ENCODE peak calls at places on chromosomes 6 and 20, in four cellular contexts. One of them, this sample, is unnamed.

GRCh38 chr20:62766716-62767115 is 29.6 kb upstream of the MRGBP start:
- DNase-seq in HepG2: no peak
- DNase-seq in GM12878: no peak
- DNase-seq in K562: no peak
- DNase-seq in this sample: no peak

GRCh38 chr20:36582322-36582721 is 8.9 kb downstream of the TGIF2 start:
- DNase-seq in HepG2: no peak
- DNase-seq in GM12878: no peak
- DNase-seq in K562: no peak
- DNase-seq in this sample: no peak

GRCh38 chr6:131954775-131955107 is 3.6 kb upstream of the CCN2 start:
- DNase-seq in HepG2: peak
- DNase-seq in GM12878: no peak
- DNase-seq in K562: no peak
- DNase-seq in this sample: peak

GRCh38 chr6:14375940-14376339 is 258.4 kb downstream of the CD83 start:
- DNase-seq in HepG2: no peak
- DNase-seq in GM12878: no peak
- DNase-seq in K562: no peak
- DNase-seq in this sample: no peak

GRCh38 chr6:26125015-26125690 is 37.9 kb downstream of the HFE start:
- DNase-seq in HepG2: no peak
- DNase-seq in GM12878: no peak
- DNase-seq in K562: no peak
- DNase-seq in this sample: no peak

GRCh38 chr20:64224344-64225165 is 31.0 kb upstream of the PCMTD2 start:
- DNase-seq in HepG2: no peak
- DNase-seq in GM12878: no peak
- DNase-seq in K562: no peak
- DNase-seq in this sample: no peak

GRCh38 chr6:14431375-14432330 is 314.1 kb downstream of the CD83 start:
- DNase-seq in HepG2: no peak
- DNase-seq in GM12878: no peak
- DNase-seq in K562: no peak
- DNase-seq in this sample: no peak

GRCh38 chr20:48919882-48920526 is 1.5 kb upstream of the ARFGEF2 start:
- DNase-seq in HepG2: peak
- DNase-seq in GM12878: no peak
- DNase-seq in K562: no peak
- DNase-seq in this sample: no peak

GRCh38 chr6:18412073-18412472 is 24.9 kb downstream of the RNF144B start:
- DNase-seq in HepG2: no peak
- DNase-seq in GM12878: no peak
- DNase-seq in K562: no peak
- DNase-seq in this sample: no peak

GRCh38 chr6:130365166-130366010 is 429 bp upstream of the TMEM200A start:
- DNase-seq in HepG2: peak
- DNase-seq in GM12878: no peak
- DNase-seq in K562: peak
- DNase-seq in this sample: peak

GRCh38 chr20:7722564-7722963 is 217.7 kb downstream of the HAO1 start:
- DNase-seq in HepG2: no peak
- DNase-seq in GM12878: no peak
- DNase-seq in K562: no peak
- DNase-seq in this sample: no peak

GRCh38 chr20:61810709-61811565 is 254.7 kb downstream of the TAF4 start:
- DNase-seq in HepG2: no peak
- DNase-seq in GM12878: no peak
- DNase-seq in K562: no peak
- DNase-seq in this sample: no peak

GRCh38 chr6:108736832-108737231 is 111.4 kb upstream of the ARMC2 start:
- DNase-seq in HepG2: peak
- DNase-seq in GM12878: no peak
- DNase-seq in K562: peak
- DNase-seq in this sample: no peak

GRCh38 chr6:121794630-121795029 is 359.2 kb downstream of the GJA1 start:
- DNase-seq in HepG2: no peak
- DNase-seq in GM12878: no peak
- DNase-seq in K562: no peak
- DNase-seq in this sample: no peak

GRCh38 chr6:157531169-157531985 is 150.4 kb downstream of the ZDHHC14 start:
- DNase-seq in HepG2: peak
- DNase-seq in GM12878: no peak
- DNase-seq in K562: no peak
- DNase-seq in this sample: no peak

GRCh38 chr6:21359926-21360325 is 233.6 kb upstream of the SOX4 start:
- DNase-seq in HepG2: no peak
- DNase-seq in GM12878: no peak
- DNase-seq in K562: no peak
- DNase-seq in this sample: no peak

GRCh38 chr6:46090115-46091079 is 39.4 kb upstream of the ENPP4 start:
- DNase-seq in HepG2: peak
- DNase-seq in GM12878: peak
- DNase-seq in K562: peak
- DNase-seq in this sample: peak

GRCh38 chr20:2254333-2254732 is 41.5 kb upstream of the TGM3 start:
- DNase-seq in HepG2: no peak
- DNase-seq in GM12878: no peak
- DNase-seq in K562: no peak
- DNase-seq in this sample: no peak

GRCh38 chr20:61260905-61261304 is 8.8 kb downstream of the CDH4 start:
- DNase-seq in HepG2: no peak
- DNase-seq in GM12878: no peak
- DNase-seq in K562: no peak
- DNase-seq in this sample: no peak

GRCh38 chr20:37145014-37145413 is 34.1 kb upstream of the RPN2 start:
- DNase-seq in HepG2: no peak
- DNase-seq in GM12878: no peak
- DNase-seq in K562: no peak
- DNase-seq in this sample: no peak

GRCh38 chr6:80179691-80180090 is 73.2 kb downstream of the BCKDHB start:
- DNase-seq in HepG2: no peak
- DNase-seq in GM12878: no peak
- DNase-seq in K562: no peak
- DNase-seq in this sample: no peak

GRCh38 chr6:113146878-113147277 is 710.3 kb upstream of the MARCKS start:
- DNase-seq in HepG2: no peak
- DNase-seq in GM12878: no peak
- DNase-seq in K562: no peak
- DNase-seq in this sample: no peak

GRCh38 chr20:768426-768978 is at the start of gene SLC52A3:
- DNase-seq in HepG2: peak
- DNase-seq in GM12878: no peak
- DNase-seq in K562: peak
- DNase-seq in this sample: peak

GRCh38 chr6:11618533-11618932 is 81.0 kb downstream of the TMEM170B start:
- DNase-seq in HepG2: no peak
- DNase-seq in GM12878: peak
- DNase-seq in K562: no peak
- DNase-seq in this sample: peak

GRCh38 chr6:2596222-2596621 is 154.5 kb downstream of the MYLK4 start:
- DNase-seq in HepG2: no peak
- DNase-seq in GM12878: no peak
- DNase-seq in K562: no peak
- DNase-seq in this sample: peak

GRCh38 chr6:133359256-133359655 is 118.1 kb downstream of the EYA4 start:
- DNase-seq in HepG2: no peak
- DNase-seq in GM12878: no peak
- DNase-seq in K562: no peak
- DNase-seq in this sample: no peak

GRCh38 chr6:148335582-148335981 is 7.1 kb upstream of the SASH1 start:
- DNase-seq in HepG2: no peak
- DNase-seq in GM12878: no peak
- DNase-seq in K562: no peak
- DNase-seq in this sample: no peak

GRCh38 chr6:63997727-63998126 is 362.1 kb downstream of the PHF3 start:
- DNase-seq in HepG2: no peak
- DNase-seq in GM12878: no peak
- DNase-seq in K562: no peak
- DNase-seq in this sample: no peak

GRCh38 chr20:53741726-53742028 is 148.0 kb upstream of the ZNF217 start:
- DNase-seq in HepG2: no peak
- DNase-seq in GM12878: no peak
- DNase-seq in K562: no peak
- DNase-seq in this sample: no peak

GRCh38 chr6:11207199-11207968 is 25.1 kb downstream of the NEDD9 start:
- DNase-seq in HepG2: peak
- DNase-seq in GM12878: no peak
- DNase-seq in K562: no peak
- DNase-seq in this sample: no peak

GRCh38 chr20:11186301-11187008 is 512.7 kb upstream of the JAG1 start:
- DNase-seq in HepG2: no peak
- DNase-seq in GM12878: no peak
- DNase-seq in K562: no peak
- DNase-seq in this sample: no peak

GRCh38 chr6:116450769-116451740 is 10.1 kb upstream of the CALHM6 start:
- DNase-seq in HepG2: no peak
- DNase-seq in GM12878: peak
- DNase-seq in K562: no peak
- DNase-seq in this sample: no peak

GRCh38 chr20:17629025-17629424 is 53.0 kb downstream of the RRBP1 start:
- DNase-seq in HepG2: no peak
- DNase-seq in GM12878: no peak
- DNase-seq in K562: no peak
- DNase-seq in this sample: no peak

GRCh38 chr6:835476-836160 is 142.7 kb upstream of the EXOC2 start:
- DNase-seq in HepG2: no peak
- DNase-seq in GM12878: no peak
- DNase-seq in K562: no peak
- DNase-seq in this sample: no peak

GRCh38 chr20:44154521-44155001 is 32.4 kb downstream of the JPH2 start:
- DNase-seq in HepG2: no peak
- DNase-seq in GM12878: no peak
- DNase-seq in K562: no peak
- DNase-seq in this sample: no peak

DNA sequence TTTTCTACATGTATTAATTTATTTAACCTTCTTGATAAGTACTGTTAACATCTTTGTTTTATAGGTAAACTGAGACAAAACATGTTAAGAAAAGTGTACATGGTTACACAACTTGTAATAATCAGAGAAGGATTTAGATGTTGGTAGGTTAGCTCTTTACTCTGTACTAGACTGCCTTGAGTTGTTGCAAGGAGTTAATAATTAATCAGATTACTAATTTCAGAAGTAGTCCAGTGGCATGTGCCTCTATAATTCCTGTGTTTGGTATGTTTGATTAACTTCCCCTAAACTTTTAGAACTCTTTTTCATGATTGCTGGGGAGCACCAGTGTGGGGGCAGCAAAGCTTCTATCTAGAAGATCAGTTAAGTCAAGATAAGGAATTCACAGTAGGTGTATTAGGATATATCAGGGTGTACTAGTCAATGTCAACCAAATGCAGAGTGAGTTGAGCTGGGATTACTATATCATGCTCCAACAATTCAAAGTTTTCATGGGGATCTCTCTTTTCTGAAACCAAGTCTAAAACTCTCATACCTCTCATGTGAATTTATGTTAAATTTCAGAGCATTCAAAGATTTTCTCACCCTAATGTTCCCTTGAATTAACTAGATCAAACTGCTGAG is 129.7 kb upstream of the AHI1 start:
- DNase-seq in HepG2: no peak
- DNase-seq in GM12878: peak
- DNase-seq in K562: no peak
- DNase-seq in this sample: no peak
- TF ChIP-seq FOXK2 in HepG2: no peak
- TF ChIP-seq FOXK2 in GM12878: no peak
- TF ChIP-seq FOXK2 in K562: no peak
- TF ChIP-seq FOXK2 in this sample: no peak

GRCh38 chr6:31899882-31900722 is 1.8 kb downstream of the ZBTB12 start:
- DNase-seq in HepG2: no peak
- DNase-seq in GM12878: no peak
- DNase-seq in K562: no peak
- DNase-seq in this sample: no peak

GRCh38 chr6:31900917-31901414 is 920 bp downstream of the ZBTB12 start:
- DNase-seq in HepG2: no peak
- DNase-seq in GM12878: no peak
- DNase-seq in K562: no peak
- DNase-seq in this sample: no peak

GRCh38 chr6:31901953-31902643 is at the start of gene ZBTB12:
- DNase-seq in HepG2: peak
- DNase-seq in GM12878: peak
- DNase-seq in K562: peak
- DNase-seq in this sample: peak

GRCh38 chr6:31899215-31899614 is 1.7 kb upstream of the EHMT2 start:
- DNase-seq in HepG2: no peak
- DNase-seq in GM12878: no peak
- DNase-seq in K562: no peak
- DNase-seq in this sample: no peak

DNA sequence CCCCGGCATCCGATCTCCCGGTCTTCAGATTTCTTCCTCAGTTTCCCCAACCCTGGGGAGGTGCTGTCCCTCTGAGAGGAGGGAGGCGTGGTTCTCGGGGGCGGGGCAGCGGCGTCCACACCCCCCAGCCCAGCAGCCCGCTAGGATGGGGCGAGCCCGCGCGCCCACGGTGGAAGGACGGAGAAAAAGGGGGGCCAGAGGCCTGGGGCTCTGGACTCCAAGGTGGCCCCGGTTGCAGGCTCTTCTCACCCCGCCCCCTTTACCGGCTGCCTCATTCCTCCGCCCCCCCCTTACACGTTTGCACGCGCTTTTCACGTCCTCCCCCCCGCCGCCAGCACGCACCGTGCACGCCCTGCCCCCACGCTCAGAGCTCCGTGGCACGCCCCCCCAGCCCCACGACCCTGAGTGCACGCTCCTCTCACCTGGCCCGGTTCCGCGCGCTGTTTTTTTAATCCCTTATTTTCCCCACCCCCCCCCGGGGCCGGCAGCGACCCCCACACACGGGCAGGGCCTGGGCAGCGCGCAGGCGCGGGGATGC is 402 bp downstream of the ZBTB12 start:
- DNase-seq in HepG2: no peak
- DNase-seq in GM12878: no peak
- DNase-seq in K562: peak
- DNase-seq in this sample: peak
- TF ChIP-seq FOXK2 in HepG2: no peak
- TF ChIP-seq FOXK2 in GM12878: no peak
- TF ChIP-seq FOXK2 in K562: no peak
- TF ChIP-seq FOXK2 in this sample: no peak

DNA sequence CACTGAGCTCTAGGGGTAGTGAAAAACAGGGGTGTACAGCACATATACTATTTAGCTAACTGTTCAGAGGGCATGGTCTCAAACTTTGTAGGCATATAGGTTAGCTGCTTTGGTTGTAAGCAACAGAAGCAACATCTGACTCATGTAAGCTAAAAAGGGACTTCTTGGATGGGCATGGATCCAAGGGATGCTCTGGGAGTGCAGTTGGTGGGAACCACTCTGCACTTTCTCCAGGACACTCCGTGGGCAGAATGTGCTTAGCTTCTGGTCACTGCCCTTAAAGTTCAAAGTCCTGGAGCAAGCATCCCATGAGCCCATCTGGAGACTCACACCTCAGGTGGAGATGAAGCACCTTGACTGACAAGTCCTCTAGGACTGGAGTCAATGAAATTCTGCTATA is 11.5 kb downstream of the APCDD1L start:
- DNase-seq in HepG2: no peak
- DNase-seq in GM12878: no peak
- DNase-seq in K562: no peak
- DNase-seq in this sample: no peak
- TF ChIP-seq FOXK2 in HepG2: no peak
- TF ChIP-seq FOXK2 in GM12878: no peak
- TF ChIP-seq FOXK2 in K562: no peak
- TF ChIP-seq FOXK2 in this sample: no peak

GRCh38 chr6:4346659-4347333 is 211.4 kb upstream of the ECI2 start:
- DNase-seq in HepG2: no peak
- DNase-seq in GM12878: no peak
- DNase-seq in K562: no peak
- DNase-seq in this sample: no peak
- TF ChIP-seq FOXK2 in HepG2: no peak
- TF ChIP-seq FOXK2 in GM12878: no peak
- TF ChIP-seq FOXK2 in K562: no peak
- TF ChIP-seq FOXK2 in this sample: no peak